ENCODE peak calls at places on chromosome 21, in five cellular contexts. W, U, X, S and N are unnamed samples.

GRCh38 chr21:31498985-31499384 is 154.9 kb upstream of the TIAM1 start:
- ATAC-seq in W (no peak), X (no peak), S (no peak), U (no peak), N (no peak)

GRCh38 chr21:39561128-39561527 is 51.6 kb upstream of the B3GALT5 start:
- ATAC-seq in W (no peak), X (no peak), U (no peak), S (no peak), N (no peak)

GRCh38 chr21:41664881-41665765 is 101.7 kb downstream of the RIPK4 start:
- ATAC-seq in U (peak; percentile 24), W (peak; percentile 36), S (no peak), X (no peak), N (no peak)

GRCh38 chr21:35019631-35020032 is 29.5 kb downstream of the RUNX1 start:
- ATAC-seq in X (no peak), S (peak; percentile 63), W (no peak), U (no peak), N (no peak)

GRCh38 chr21:45293726-45294401 is 6.2 kb upstream of the POFUT2 start:
- ATAC-seq in S (peak; percentile 1), X (peak; percentile 0), W (peak; percentile 15), U (peak; percentile 5), N (no peak)

GRCh38 chr21:41698071-41698470 is 68.8 kb downstream of the RIPK4 start:
- ATAC-seq in W (no peak), U (no peak), X (no peak), S (no peak), N (no peak)

GRCh38 chr21:34198232-34199120 is 125.1 kb downstream of the MRPS6 start:
- ATAC-seq in X (no peak), W (no peak), S (no peak), U (no peak), N (no peak)

GRCh38 chr21:41601573-41602371 is 93.8 kb upstream of the TMPRSS2 start:
- ATAC-seq in S (peak; percentile 3), X (no peak), W (no peak), U (peak; percentile 29), N (no peak)

GRCh38 chr21:41316200-41316599 is 401 bp upstream of the FAM3B start:
- ATAC-seq in W (no peak), U (peak; percentile 50), X (no peak), S (peak; percentile 44), N (no peak)

GRCh38 chr21:33857846-33858671 is 57.5 kb downstream of the ATP5PO start:
- ATAC-seq in W (no peak), U (no peak), S (no peak), X (no peak), N (no peak)

GRCh38 chr21:15514073-15514946 is 215.5 kb upstream of the USP25 start:
- ATAC-seq in S (peak; percentile 63), X (no peak), U (peak; percentile 61), W (no peak), N (peak; percentile 99)

GRCh38 chr21:45209685-45210284 is 77.9 kb downstream of the POFUT2 start:
- ATAC-seq in S (peak; percentile 69), W (no peak), X (no peak), U (peak; percentile 30), N (peak; percentile 91)

GRCh38 chr21:34839070-34839820 is 170.5 kb downstream of the CLIC6 start:
- ATAC-seq in X (no peak), S (peak; percentile 9), W (no peak), U (no peak), N (no peak)

GRCh38 chr21:41488080-41488479 is 19.9 kb downstream of the TMPRSS2 start:
- ATAC-seq in X (no peak), W (no peak), U (no peak), S (no peak), N (no peak)

GRCh38 chr21:36741506-36741905 is 42.6 kb downstream of the SIM2 start:
- ATAC-seq in S (no peak), X (peak; percentile 43), U (no peak), W (no peak), N (no peak)

GRCh38 chr21:10639123-10639522 is 117.7 kb downstream of the TPTE start:
- ATAC-seq in X (no peak), W (no peak), S (peak; percentile 13), U (no peak), N (no peak)

GRCh38 chr21:41640756-41641509 is 125.9 kb downstream of the RIPK4 start:
- ATAC-seq in S (no peak), X (no peak), U (peak; percentile 48), W (peak; percentile 24), N (no peak)

GRCh38 chr21:38244407-38244787 is 12.4 kb upstream of the KCNJ15 start:
- ATAC-seq in S (no peak), W (no peak), X (no peak), U (no peak), N (no peak)

GRCh38 chr21:28181730-28182129 is 810.9 kb downstream of the LTN1 start:
- ATAC-seq in W (no peak), U (no peak), S (no peak), X (no peak), N (no peak)

GRCh38 chr21:17527240-17527639 is 14.4 kb downstream of the CXADR start:
- ATAC-seq in X (no peak), S (peak; percentile 73), U (no peak), W (no peak), N (no peak)

GRCh38 chr21:25234857-25235801 is 372.2 kb downstream of the MRPL39 start:
- ATAC-seq in W (no peak), S (no peak), U (no peak), X (no peak), N (peak; percentile 73)

GRCh38 chr21:31346256-31346821 is 2.3 kb upstream of the TIAM1 start:
- ATAC-seq in X (no peak), U (no peak), W (no peak), S (no peak), N (no peak)

GRCh38 chr21:42925114-42925907 is at the start of gene ERVH48-1:
- ATAC-seq in W (no peak), X (no peak), U (no peak), S (no peak), N (no peak)